ENCODE peak calls at places on chromosomes 13 and 19, in six cellular contexts. S is esophagus squamous epithelium; D is cardiac muscle cell; J is caudate nucleus; N is thoracic aorta; W is CD8-positive, alpha-beta memory T cell. G is an unnamed sample.

GRCh38 chr13:21511841-21512240 is 52.7 kb upstream of the ZDHHC20 start:
- DNase-seq in S (no peak), D (no peak), J (no peak), N (no peak), W (no peak), G (no peak)

GRCh38 chr13:44051923-44052322 is 172.2 kb downstream of the LACC1 start:
- DNase-seq in S (no peak), D (no peak), J (no peak), N (no peak), W (no peak), G (no peak)

GRCh38 chr13:65292488-65292901 is 1937.6 kb downstream of the PCDH9 start:
- DNase-seq in S (no peak), D (peak; percentile 18), J (no peak), N (no peak), W (no peak), G (no peak)

GRCh38 chr13:31951215-31951678 is 80.3 kb upstream of the FRY start:
- DNase-seq in S (peak; percentile 8), D (peak; percentile 8), J (no peak), N (no peak), W (no peak), G (peak; percentile 58)

GRCh38 chr19:41940443-41941409 is 12.5 kb upstream of the ERFL start:
- DNase-seq in S (no peak), D (no peak), J (no peak), N (no peak), W (no peak), G (no peak)

GRCh38 chr13:43629691-43630480 is 156.9 kb downstream of the ENOX1 start:
- DNase-seq in S (no peak), D (no peak), J (no peak), N (no peak), W (no peak), G (no peak)

GRCh38 chr13:112806761-112807652 is 117.2 kb downstream of the ATP11A start:
- DNase-seq in S (no peak), D (no peak), J (no peak), N (no peak), W (no peak), G (no peak)

GRCh38 chr19:848457-848921 is 3.6 kb upstream of the ELANE start:
- DNase-seq in S (no peak), D (no peak), J (no peak), N (no peak), W (no peak), G (no peak)

GRCh38 chr13:23462815-23463559 is 29.5 kb upstream of the SACS start:
- DNase-seq in S (no peak), D (no peak), J (no peak), N (no peak), W (no peak), G (no peak)

GRCh38 chr13:110589991-110590390 is 25.4 kb upstream of the NAXD start:
- DNase-seq in S (no peak), D (no peak), J (no peak), N (no peak), W (no peak), G (no peak)

GRCh38 chr13:80547341-80547740 is 206.4 kb upstream of the SPRY2 start:
- DNase-seq in S (no peak), D (no peak), J (no peak), N (no peak), W (no peak), G (no peak)

GRCh38 chr13:70568571-70568970 is 460.3 kb upstream of the KLHL1 start:
- DNase-seq in S (no peak), D (peak; percentile 52), J (no peak), N (no peak), W (no peak), G (no peak)

GRCh38 chr13:40975441-40975840 is 43.7 kb downstream of the ELF1 start:
- DNase-seq in S (no peak), D (no peak), J (no peak), N (no peak), W (no peak), G (no peak)

GRCh38 chr19:13742756-13743155 is 21.6 kb upstream of the MRI1 start:
- DNase-seq in S (no peak), D (no peak), J (no peak), N (no peak), W (no peak), G (no peak)

GRCh38 chr19:15452111-15453047 is 2.6 kb upstream of the WIZ start:
- DNase-seq in S (no peak), D (peak; percentile 90), J (peak; percentile 30), N (peak; percentile 49), W (peak; percentile 34), G (peak; percentile 86)

GRCh38 chr19:653425-653824 is 9.6 kb downstream of the RNF126 start:
- DNase-seq in S (no peak), D (no peak), J (no peak), N (no peak), W (no peak), G (no peak)

GRCh38 chr19:17510220-17510993 is 1.0 kb upstream of the PGLS start:
- DNase-seq in S (no peak), D (no peak), J (no peak), N (no peak), W (no peak), G (no peak)

GRCh38 chr13:97945792-97946419 is 7.6 kb upstream of the IPO5 start:
- DNase-seq in S (no peak), D (no peak), J (no peak), N (no peak), W (no peak), G (no peak)

GRCh38 chr19:53985863-53986262 is 5.6 kb upstream of the CACNG6 start:
- DNase-seq in S (no peak), D (no peak), J (no peak), N (no peak), W (no peak), G (no peak)

DNA sequence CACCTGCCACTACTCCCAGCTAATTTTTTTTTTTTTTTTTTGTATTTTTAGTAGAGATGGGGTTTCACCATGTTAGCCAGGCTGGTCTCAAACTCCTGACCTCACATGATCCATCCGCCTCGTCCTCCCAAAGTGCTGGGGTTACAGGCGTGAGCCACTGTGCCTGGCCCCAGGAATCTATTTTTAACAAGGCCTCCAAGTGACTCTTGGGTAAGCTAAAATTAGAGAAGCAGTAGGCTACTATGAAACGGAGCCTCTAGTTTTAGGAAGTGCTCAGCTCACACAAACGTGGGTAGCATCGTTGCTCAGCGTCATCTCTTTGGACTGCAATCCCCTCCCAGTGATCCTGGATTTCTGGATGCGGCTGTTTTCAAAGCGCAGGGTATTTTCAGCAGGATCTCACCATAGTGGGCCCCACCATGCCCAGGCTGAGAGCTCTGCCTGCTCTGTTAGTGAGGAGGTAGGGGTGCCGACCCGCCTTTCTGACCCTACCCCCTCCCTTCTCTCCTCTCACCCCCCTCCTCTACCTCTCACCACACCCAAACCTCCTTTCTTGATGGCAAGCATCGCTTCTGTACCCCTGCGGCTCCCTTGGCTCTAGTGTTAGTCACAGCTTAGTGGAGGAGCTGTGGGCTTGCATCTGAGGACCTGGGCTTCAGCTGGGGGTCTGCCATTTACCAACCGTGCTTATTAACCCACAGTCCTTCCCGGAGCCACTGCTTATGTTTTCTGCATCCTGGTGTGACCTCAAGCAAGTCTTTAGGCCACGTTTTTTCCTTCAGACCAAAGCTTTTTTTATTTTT is 34.2 kb downstream of the GJA3 start:
- DNase-seq in S (no peak), D (peak; percentile 78), J (no peak), N (no peak), W (no peak), G (no peak)
- H3K27ac ChIP-seq in S (no peak overlapping the region), D (peak overlapping the region; percentile 93), J (no peak overlapping the region), N (peak overlapping the region; percentile 39), W (no peak overlapping the region), G (peak overlapping the region; percentile 71)

DNA sequence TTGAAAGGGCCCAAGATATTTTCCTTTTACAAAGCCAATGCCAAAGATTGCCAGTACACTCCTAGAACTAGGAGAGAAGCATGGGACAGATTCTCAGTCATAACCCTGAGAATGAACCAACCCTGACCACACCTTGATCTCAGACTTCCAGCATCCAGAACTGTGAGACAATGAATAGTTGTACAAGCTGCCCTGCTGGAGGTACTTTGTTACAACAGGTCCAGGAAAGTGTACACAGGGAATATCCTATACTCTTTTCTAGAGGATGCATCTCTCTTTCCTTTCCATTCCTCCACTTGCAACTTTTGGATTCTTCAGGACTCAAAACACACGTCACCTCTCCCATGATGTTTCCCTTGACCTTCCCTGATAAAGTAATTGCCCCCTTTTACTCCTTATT is 325.7 kb downstream of the RFC3 start:
- DNase-seq in S (no peak), D (no peak), J (no peak), N (no peak), W (no peak), G (no peak)
- H3K27ac ChIP-seq in S (no peak overlapping the region), D (no peak overlapping the region), J (no peak overlapping the region), N (no peak overlapping the region), W (no peak overlapping the region), G (no peak overlapping the region)

GRCh38 chr13:106507560-106508274 is 27.7 kb downstream of the EFNB2 start:
- DNase-seq in S (no peak), D (no peak), J (no peak), N (no peak), W (no peak), G (no peak)
- H3K27ac ChIP-seq in S (peak overlapping the region; percentile 4), D (no peak overlapping the region), J (peak overlapping the region; percentile 40), N (peak overlapping the region; percentile 67), W (no peak overlapping the region), G (peak overlapping the region; percentile 53)

GRCh38 chr19:3047307-3048189 is 14.7 kb downstream of the TLE5 start:
- DNase-seq in S (no peak), D (peak; percentile 80), J (no peak), N (peak; percentile 41), W (peak; percentile 32), G (peak; percentile 81)
- H3K27ac ChIP-seq in S (peak overlapping the region; percentile 75), D (no peak overlapping the region), J (no peak overlapping the region), N (peak overlapping the region; percentile 17), W (peak overlapping the region; percentile 20), G (peak overlapping the region; percentile 86)

GRCh38 chr13:99797716-99798115 is 173.9 kb downstream of the ZIC5 start:
- DNase-seq in S (no peak), D (no peak), J (no peak), N (no peak), W (no peak), G (no peak)
- H3K27ac ChIP-seq in S (no peak overlapping the region), D (no peak overlapping the region), J (no peak overlapping the region), N (no peak overlapping the region), W (no peak overlapping the region), G (no peak overlapping the region)

GRCh38 chr19:49643466-49643865 is 1.5 kb downstream of the SCAF1 start:
- DNase-seq in S (no peak), D (no peak), J (no peak), N (no peak), W (no peak), G (no peak)

GRCh38 chr19:49639401-49640112 is 386 bp downstream of the RRAS start:
- DNase-seq in S (no peak), D (no peak), J (no peak), N (no peak), W (no peak), G (no peak)

GRCh38 chr19:49641688-49642487 is at the start of gene SCAF1:
- DNase-seq in S (peak; percentile 98), D (peak; percentile 100), J (peak; percentile 97), N (peak; percentile 93), W (peak; percentile 99), G (peak; percentile 99)

GRCh38 chr19:49640113-49640898 is at the start of gene RRAS:
- DNase-seq in S (peak; percentile 99), D (peak; percentile 100), J (peak; percentile 99), N (peak; percentile 99), W (peak; percentile 99), G (peak; percentile 100)

GRCh38 chr19:49642488-49643035 is 553 bp downstream of the SCAF1 start:
- DNase-seq in S (no peak), D (no peak), J (no peak), N (no peak), W (no peak), G (no peak)
- H3K27ac ChIP-seq in S (peak overlapping the region; percentile 98), D (peak overlapping the region; percentile 97), J (peak overlapping the region; percentile 74), N (peak overlapping the region; percentile 82), W (peak overlapping the region; percentile 90), G (peak overlapping the region; percentile 98)

GRCh38 chr19:47155141-47155540 is 24.5 kb downstream of the SAE1 start:
- DNase-seq in S (no peak), D (no peak), J (no peak), N (no peak), W (no peak), G (no peak)
- H3K27ac ChIP-seq in S (peak overlapping the region; percentile 57), D (no peak overlapping the region), J (no peak overlapping the region), N (no peak overlapping the region), W (no peak overlapping the region), G (no peak overlapping the region)